ENCODE peak calls at places on chromosomes 16 and 17, in five cellular contexts. U is A549, O is HepG2, Q is GM12878, C is K562. R is an unnamed sample.

GRCh38 chr17:83109793-83110645 is 30.6 kb downstream of the METRNL start:
- DNase-seq in U (peak), O (peak), Q (no peak), C (peak), R (no peak)

GRCh38 chr17:50274142-50274944 is at the start of gene TMEM92:
- DNase-seq in U (peak), O (no peak), Q (no peak), C (peak), R (peak)

GRCh38 chr16:85677383-85677967 is 11.3 kb downstream of the GINS2 start:
- DNase-seq in U (no peak), O (no peak), Q (no peak), C (no peak), R (no peak)

GRCh38 chr17:58529275-58529674 is 14.8 kb upstream of the MTMR4 start:
- DNase-seq in U (no peak), O (no peak), Q (no peak), C (no peak), R (no peak)

GRCh38 chr17:20275653-20276052 is 191.7 kb downstream of the LGALS9B start:
- DNase-seq in U (no peak), O (no peak), Q (no peak), C (no peak), R (no peak)

GRCh38 chr17:49779730-49780220 is 8.7 kb upstream of the KAT7 start:
- DNase-seq in U (peak), O (peak), Q (no peak), C (peak), R (no peak)

GRCh38 chr16:49986351-49987124 is 38.5 kb upstream of the CNEP1R1 start:
- DNase-seq in U (no peak), O (peak), Q (no peak), C (peak), R (no peak)

GRCh38 chr17:40419559-40420331 is 2.0 kb upstream of the TOP2A start:
- DNase-seq in U (no peak), O (peak), Q (no peak), C (no peak), R (no peak)

GRCh38 chr16:90002759-90003158 is 16.5 kb downstream of the DBNDD1 start:
- DNase-seq in U (no peak), O (no peak), Q (no peak), C (no peak), R (no peak)

GRCh38 chr16:19130852-19131808 is 17.4 kb downstream of the ITPRIPL2 start:
- DNase-seq in U (no peak), O (no peak), Q (no peak), C (peak), R (no peak)

GRCh38 chr16:11957591-11958395 is 7.2 kb upstream of the TNFRSF17 start:
- DNase-seq in U (no peak), O (no peak), Q (no peak), C (no peak), R (no peak)

GRCh38 chr16:50709061-50709695 is 15.8 kb downstream of the NOD2 start:
- DNase-seq in U (no peak), O (no peak), Q (no peak), C (no peak), R (no peak)

GRCh38 chr16:85309656-85310587 is 197.7 kb upstream of the CIBAR2 start:
- DNase-seq in U (no peak), O (peak), Q (no peak), C (peak), R (no peak)

GRCh38 chr17:58232707-58233156 is 5.7 kb upstream of the LPO start:
- DNase-seq in U (no peak), O (no peak), Q (peak), C (peak), R (peak)

GRCh38 chr16:87487361-87487924 is 5.4 kb downstream of the ZCCHC14 start:
- DNase-seq in U (no peak), O (peak), Q (no peak), C (peak), R (peak)

GRCh38 chr16:2457946-2458345 is 2.0 kb upstream of the TEDC2 start:
- DNase-seq in U (no peak), O (no peak), Q (no peak), C (no peak), R (no peak)

GRCh38 chr17:33520404-33521032 is 227.4 kb upstream of the ASIC2 start:
- DNase-seq in U (peak), O (peak), Q (no peak), C (peak), R (peak)
- TF ChIP-seq ESRRA in U (no peak), O (no peak), Q (no peak), C (no peak), R (no peak)

DNA sequence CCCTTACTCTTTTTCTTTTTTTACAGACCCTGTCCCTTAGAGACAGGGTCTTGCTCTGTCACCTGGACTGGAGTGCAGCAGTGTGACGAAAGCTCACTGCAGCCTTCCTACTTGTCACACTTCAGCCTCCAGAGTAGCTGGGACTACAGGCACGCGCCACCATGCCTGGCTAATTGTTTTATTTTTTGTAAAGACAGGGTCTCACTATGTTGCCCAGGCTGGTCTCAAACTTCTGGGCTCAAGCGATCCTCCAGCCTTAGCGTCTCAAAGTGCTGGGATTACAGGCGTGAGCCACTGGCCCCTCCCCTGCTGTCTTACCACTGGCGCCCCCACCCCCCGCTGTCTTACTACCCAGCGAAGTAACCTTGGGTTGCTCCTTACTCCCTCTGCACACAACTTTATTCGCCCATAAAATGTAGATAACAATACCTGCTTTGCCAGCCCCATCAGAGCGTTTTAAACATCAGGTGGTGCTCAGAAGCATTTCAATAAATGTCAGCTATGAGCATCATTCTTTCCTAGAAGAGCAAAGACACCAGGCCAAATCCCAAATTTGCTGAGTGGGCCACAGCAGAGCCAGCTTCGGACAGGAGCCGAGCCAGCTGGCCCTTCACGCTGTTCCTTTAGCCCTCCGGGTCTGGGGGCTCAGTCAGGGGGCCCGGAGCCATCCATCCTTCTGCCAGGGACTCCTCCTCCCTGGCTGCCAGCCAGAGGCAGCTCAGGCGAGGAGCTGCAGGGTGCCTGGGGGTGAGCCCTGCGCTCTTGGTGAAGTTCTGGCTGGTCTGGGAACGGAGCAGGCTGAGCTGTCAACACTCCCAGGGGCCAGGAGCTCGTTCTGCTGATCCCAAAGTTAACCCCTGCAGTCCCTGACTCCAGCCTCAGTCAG is 24.4 kb downstream of the SRL start:
- DNase-seq in U (no peak), O (no peak), Q (no peak), C (no peak), R (no peak)
- TF ChIP-seq ESRRA in U (no peak), O (no peak), Q (no peak), C (no peak), R (no peak)

GRCh38 chr16:24854607-24855171 is 8.9 kb downstream of the SLC5A11 start:
- DNase-seq in U (no peak), O (no peak), Q (no peak), C (no peak), R (no peak)

GRCh38 chr16:24855678-24856077 is 9.9 kb downstream of the SLC5A11 start:
- DNase-seq in U (no peak), O (no peak), Q (no peak), C (no peak), R (no peak)

GRCh38 chr16:24853169-24853824 is 7.5 kb downstream of the SLC5A11 start:
- DNase-seq in U (no peak), O (no peak), Q (no peak), C (no peak), R (no peak)

GRCh38 chr16:24852281-24852721 is 6.5 kb downstream of the SLC5A11 start:
- DNase-seq in U (no peak), O (no peak), Q (no peak), C (no peak), R (no peak)

GRCh38 chr16:24853830-24854229 is 8.1 kb downstream of the SLC5A11 start:
- DNase-seq in U (peak), O (no peak), Q (no peak), C (no peak), R (no peak)
- TF ChIP-seq ESRRA in U (no peak), O (no peak), Q (no peak), C (no peak), R (no peak)

DNA sequence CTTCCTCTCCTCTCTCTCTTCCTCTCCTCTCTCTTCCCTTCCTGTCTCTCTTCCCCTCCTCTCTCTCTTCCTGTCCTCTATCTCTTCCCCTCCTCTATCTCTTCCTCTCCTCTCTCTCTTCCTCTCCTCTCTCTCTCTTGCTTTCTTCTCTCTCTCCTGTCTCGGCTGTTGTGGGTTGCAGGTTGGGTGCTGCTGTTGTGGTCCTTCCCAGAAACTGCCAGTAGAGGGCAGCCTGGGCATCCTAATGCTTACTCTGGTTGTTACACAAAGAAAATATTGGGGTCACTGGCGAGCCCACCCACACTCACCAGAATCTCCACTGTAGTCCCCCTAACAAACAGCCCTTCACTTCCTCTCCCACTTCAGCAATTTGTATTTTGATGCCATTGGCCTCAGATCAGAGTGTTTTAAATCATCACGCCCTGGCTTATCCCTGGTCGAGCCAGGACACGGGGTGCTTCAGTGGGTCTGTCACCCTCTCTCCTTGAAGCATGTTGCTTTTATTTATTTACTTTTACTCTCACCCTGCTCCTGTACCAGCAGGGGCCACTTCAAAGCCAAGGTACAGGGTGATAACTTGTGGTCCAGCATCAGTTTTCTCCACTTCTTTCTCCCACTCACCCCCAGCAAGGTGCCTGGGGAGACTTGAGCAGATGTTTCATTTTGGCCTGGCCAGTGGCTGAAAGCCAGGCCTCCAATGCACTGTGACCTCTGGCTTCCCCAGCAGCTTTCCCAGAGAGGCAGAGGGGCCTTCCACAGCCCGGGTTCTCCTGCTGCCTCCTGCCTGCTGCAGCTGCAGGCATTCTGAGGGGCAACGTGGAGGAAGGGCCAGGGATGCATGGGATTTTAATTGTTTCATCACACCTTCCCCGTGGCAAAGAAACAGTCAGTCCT is 4.7 kb upstream of the MMP15 start:
- DNase-seq in U (peak), O (peak), Q (no peak), C (peak), R (peak)
- TF ChIP-seq ESRRA in U (no peak), O (no peak), Q (no peak), C (peak), R (no peak)

R was measured in WTC11.